ENCODE peak calls at places on chromosomes 1 and 21, in four cellular contexts. One of them, this sample, is unnamed.
A peak's percentile ranks its signal among the peaks of the same experiment; 100 is the strongest.

GRCh38 chr1:205965039-205965630 is 21.9 kb upstream of the SLC26A9 start:
- DNase-seq in neuronal stem cell: no peak
- DNase-seq in H9: no peak
- DNase-seq in IMR-90: no peak
- DNase-seq in this sample: no peak

GRCh38 chr1:199701731-199702130 is 325.8 kb upstream of the NR5A2 start:
- DNase-seq in H9: no peak
- DNase-seq in IMR-90: peak; percentile 14
- DNase-seq in neuronal stem cell: no peak
- DNase-seq in this sample: peak; percentile 5

GRCh38 chr1:228809621-228810313 is 74.5 kb downstream of the RHOU start:
- DNase-seq in IMR-90: no peak
- DNase-seq in neuronal stem cell: no peak
- DNase-seq in H9: peak; percentile 55
- DNase-seq in this sample: peak; percentile 98

GRCh38 chr1:24984800-24985552 is 54.9 kb upstream of the RUNX3 start:
- DNase-seq in IMR-90: no peak
- DNase-seq in neuronal stem cell: no peak
- DNase-seq in H9: no peak
- DNase-seq in this sample: no peak

GRCh38 chr21:37341254-37341960 is 25.2 kb upstream of the DYRK1A start:
- DNase-seq in H9: no peak
- DNase-seq in IMR-90: peak; percentile 10
- DNase-seq in neuronal stem cell: no peak
- DNase-seq in this sample: no peak

GRCh38 chr1:16017076-16017460 is 775 bp downstream of the HSPB7 start:
- DNase-seq in H9: no peak
- DNase-seq in neuronal stem cell: no peak
- DNase-seq in IMR-90: no peak
- DNase-seq in this sample: no peak

GRCh38 chr1:157377216-157377821 is 175.0 kb downstream of the FCRL5 start:
- DNase-seq in neuronal stem cell: peak; percentile 37
- DNase-seq in IMR-90: peak; percentile 6
- DNase-seq in H9: peak; percentile 81
- DNase-seq in this sample: peak; percentile 36

GRCh38 chr1:188365874-188366273 is 1537.1 kb downstream of the PLA2G4A start:
- DNase-seq in H9: no peak
- DNase-seq in neuronal stem cell: no peak
- DNase-seq in IMR-90: peak; percentile 5
- DNase-seq in this sample: no peak

GRCh38 chr1:116075981-116076380 is 35.2 kb upstream of the MAB21L3 start:
- DNase-seq in H9: no peak
- DNase-seq in IMR-90: no peak
- DNase-seq in neuronal stem cell: no peak
- DNase-seq in this sample: peak; percentile 61

GRCh38 chr1:248306103-248306502 is 2.9 kb upstream of the OR2T12 start:
- DNase-seq in neuronal stem cell: no peak
- DNase-seq in H9: no peak
- DNase-seq in IMR-90: no peak
- DNase-seq in this sample: no peak

GRCh38 chr1:216210081-216210480 is 213.2 kb downstream of the USH2A start:
- DNase-seq in H9: no peak
- DNase-seq in neuronal stem cell: no peak
- DNase-seq in IMR-90: peak; percentile 69
- DNase-seq in this sample: peak; percentile 37

GRCh38 chr1:203422116-203422515 is 53.5 kb upstream of the PRELP start:
- DNase-seq in IMR-90: no peak
- DNase-seq in H9: no peak
- DNase-seq in neuronal stem cell: no peak
- DNase-seq in this sample: no peak

GRCh38 chr1:239387304-239388231 is 1.2 kb downstream of the CHRM3 start:
- DNase-seq in IMR-90: no peak
- DNase-seq in neuronal stem cell: peak; percentile 30
- DNase-seq in H9: peak; percentile 50
- DNase-seq in this sample: peak; percentile 3

GRCh38 chr21:41289431-41289830 is 27.2 kb upstream of the FAM3B start:
- DNase-seq in neuronal stem cell: peak; percentile 12
- DNase-seq in IMR-90: peak; percentile 4
- DNase-seq in H9: peak; percentile 41
- DNase-seq in this sample: peak; percentile 35

GRCh38 chr1:157399984-157400382 is 152.3 kb downstream of the FCRL5 start:
- DNase-seq in H9: no peak
- DNase-seq in neuronal stem cell: no peak
- DNase-seq in IMR-90: no peak
- DNase-seq in this sample: no peak

GRCh38 chr1:16195518-16195905 is 16.9 kb downstream of the ARHGEF19 start:
- DNase-seq in H9: no peak
- DNase-seq in neuronal stem cell: no peak
- DNase-seq in IMR-90: no peak
- DNase-seq in this sample: no peak

GRCh38 chr1:212703991-212704564 is 4.4 kb upstream of the BATF3 start:
- DNase-seq in IMR-90: no peak
- DNase-seq in H9: no peak
- DNase-seq in neuronal stem cell: no peak
- DNase-seq in this sample: no peak

GRCh38 chr1:44534771-44535170 is 129.7 kb downstream of the RNF220 start:
- DNase-seq in neuronal stem cell: no peak
- DNase-seq in H9: no peak
- DNase-seq in IMR-90: no peak
- DNase-seq in this sample: no peak

GRCh38 chr1:44532567-44532944 is 127.5 kb downstream of the RNF220 start:
- DNase-seq in neuronal stem cell: no peak
- DNase-seq in H9: no peak
- DNase-seq in IMR-90: no peak
- DNase-seq in this sample: no peak

GRCh38 chr1:44536357-44536756 is 131.3 kb downstream of the RNF220 start:
- DNase-seq in H9: no peak
- DNase-seq in IMR-90: no peak
- DNase-seq in neuronal stem cell: no peak
- DNase-seq in this sample: no peak

GRCh38 chr1:44537961-44538360 is 132.9 kb downstream of the RNF220 start:
- DNase-seq in IMR-90: no peak
- DNase-seq in H9: no peak
- DNase-seq in neuronal stem cell: no peak
- DNase-seq in this sample: no peak

GRCh38 chr1:44537538-44537937 is 132.5 kb downstream of the RNF220 start:
- DNase-seq in neuronal stem cell: no peak
- DNase-seq in IMR-90: no peak
- DNase-seq in H9: no peak
- DNase-seq in this sample: no peak
- H2BK5ac ChIP-seq in neuronal stem cell: no peak overlapping the region
- H2BK5ac ChIP-seq in IMR-90: no peak overlapping the region
- H2BK5ac ChIP-seq in H9: no peak overlapping the region
- H2BK5ac ChIP-seq in this sample: no peak overlapping the region

DNA sequence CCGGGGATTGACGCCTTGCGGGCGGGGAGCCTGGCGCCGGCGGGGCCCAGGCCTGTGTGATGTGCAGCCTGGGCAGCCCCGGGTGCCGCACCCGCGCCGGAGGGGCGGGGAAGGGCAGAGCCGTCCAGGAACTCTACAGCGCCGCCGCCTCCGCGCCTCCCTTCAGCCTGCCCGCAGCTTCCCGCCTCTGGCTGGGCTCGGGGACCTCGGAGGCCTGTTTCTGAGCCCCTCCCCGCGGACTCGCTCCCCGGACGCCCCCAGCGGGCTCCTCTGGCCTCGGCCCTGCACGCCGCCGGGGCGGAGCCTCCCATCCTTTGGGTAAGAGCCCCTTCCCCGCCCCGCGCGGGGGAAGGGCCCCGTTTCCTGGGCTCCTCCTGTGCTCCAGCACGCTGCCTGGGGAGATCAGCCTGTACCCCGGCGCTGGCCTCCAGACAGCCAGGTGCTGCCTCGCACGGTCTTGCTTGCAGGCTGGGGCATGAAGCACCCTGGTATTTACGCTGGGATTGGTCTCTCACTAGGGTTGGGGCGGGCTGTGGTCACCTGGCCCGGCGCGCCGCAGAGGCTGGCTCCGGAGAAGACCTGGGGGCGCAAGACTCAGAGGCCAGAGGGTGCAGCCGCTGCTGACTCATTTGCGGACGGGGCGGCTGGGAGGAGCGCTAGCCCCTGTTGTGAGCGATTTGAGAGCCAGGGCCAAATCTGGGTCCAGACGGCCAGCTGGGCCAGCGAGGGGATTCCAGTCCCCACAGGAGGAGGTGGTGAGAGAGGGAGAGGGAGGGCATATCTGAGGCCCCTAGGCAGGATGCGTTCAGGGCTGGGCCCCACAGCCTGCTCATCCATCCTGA is 5.7 kb upstream of the ACOT11 start:
- DNase-seq in IMR-90: peak; percentile 50
- DNase-seq in H9: peak; percentile 88
- DNase-seq in neuronal stem cell: peak; percentile 72
- DNase-seq in this sample: peak; percentile 75
- H2BK5ac ChIP-seq in IMR-90: peak overlapping the region; percentile 46
- H2BK5ac ChIP-seq in H9: no peak overlapping the region
- H2BK5ac ChIP-seq in neuronal stem cell: no peak overlapping the region
- H2BK5ac ChIP-seq in this sample: peak overlapping the region; percentile 78

GRCh38 chr1:36324322-36324802 is 917 bp upstream of the EVA1B start:
- DNase-seq in H9: no peak
- DNase-seq in IMR-90: no peak
- DNase-seq in neuronal stem cell: no peak
- DNase-seq in this sample: no peak

GRCh38 chr1:36322085-36322785 is 1.2 kb downstream of the EVA1B start:
- DNase-seq in neuronal stem cell: no peak
- DNase-seq in H9: peak; percentile 58
- DNase-seq in IMR-90: no peak
- DNase-seq in this sample: no peak

GRCh38 chr1:36322786-36323635 is 434 bp downstream of the EVA1B start:
- DNase-seq in H9: peak; percentile 70
- DNase-seq in IMR-90: peak; percentile 59
- DNase-seq in neuronal stem cell: peak; percentile 33
- DNase-seq in this sample: peak; percentile 36

GRCh38 chr1:36321119-36321951 is 2.1 kb downstream of the EVA1B start:
- DNase-seq in neuronal stem cell: peak; percentile 61
- DNase-seq in H9: peak; percentile 97
- DNase-seq in IMR-90: peak; percentile 94
- DNase-seq in this sample: peak; percentile 99

GRCh38 chr1:36323636-36324321 is at the start of gene EVA1B:
- DNase-seq in H9: peak; percentile 89
- DNase-seq in IMR-90: peak; percentile 82
- DNase-seq in neuronal stem cell: peak; percentile 50
- DNase-seq in this sample: peak; percentile 81
- H2BK5ac ChIP-seq in H9: no peak within 1 kb of the TSS
- H2BK5ac ChIP-seq in IMR-90: peak within 1 kb of the TSS; percentile 91
- H2BK5ac ChIP-seq in neuronal stem cell: peak within 1 kb of the TSS; percentile 83
- H2BK5ac ChIP-seq in this sample: peak within 1 kb of the TSS; percentile 52

GRCh38 chr1:9126511-9126910 is 2.4 kb downstream of the GPR157 start:
- DNase-seq in neuronal stem cell: no peak
- DNase-seq in H9: no peak
- DNase-seq in IMR-90: no peak
- DNase-seq in this sample: peak; percentile 84

GRCh38 chr1:9128161-9128519 is 762 bp downstream of the GPR157 start:
- DNase-seq in H9: no peak
- DNase-seq in IMR-90: no peak
- DNase-seq in neuronal stem cell: no peak
- DNase-seq in this sample: peak; percentile 30

GRCh38 chr1:9129391-9130041 is 614 bp upstream of the GPR157 start:
- DNase-seq in IMR-90: no peak
- DNase-seq in neuronal stem cell: peak; percentile 86
- DNase-seq in H9: peak; percentile 94
- DNase-seq in this sample: peak; percentile 87

GRCh38 chr1:9127395-9128160 is 1.3 kb downstream of the GPR157 start:
- DNase-seq in neuronal stem cell: no peak
- DNase-seq in IMR-90: no peak
- DNase-seq in H9: no peak
- DNase-seq in this sample: peak; percentile 30

GRCh38 chr1:9128520-9129371 is at the start of gene GPR157:
- DNase-seq in neuronal stem cell: peak; percentile 83
- DNase-seq in H9: peak; percentile 90
- DNase-seq in IMR-90: peak; percentile 61
- DNase-seq in this sample: peak; percentile 78
- H2BK5ac ChIP-seq in neuronal stem cell: peak within 1 kb of the TSS; percentile 90
- H2BK5ac ChIP-seq in H9: no peak within 1 kb of the TSS
- H2BK5ac ChIP-seq in IMR-90: peak within 1 kb of the TSS; percentile 32
- H2BK5ac ChIP-seq in this sample: peak within 1 kb of the TSS; percentile 27

DNA sequence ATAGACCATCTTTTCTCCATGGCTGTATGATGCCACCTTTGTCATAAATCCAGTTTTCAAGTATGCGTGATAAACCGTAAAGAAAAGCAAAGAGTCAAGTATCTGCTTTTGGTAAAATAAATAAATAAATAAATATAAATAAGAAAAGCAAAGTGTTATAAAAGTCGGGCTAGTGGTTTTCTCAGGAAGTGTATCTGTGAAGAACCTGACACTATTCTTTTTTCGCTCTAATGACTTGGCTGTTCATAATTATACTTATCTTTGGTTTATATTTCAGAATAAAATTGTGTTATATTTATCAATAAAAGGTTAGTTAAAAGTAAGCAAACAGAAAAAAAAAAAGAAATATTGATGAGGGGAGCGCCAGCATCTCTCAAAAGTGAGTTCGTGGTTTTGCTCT is 594 bp upstream of the EXO5 start:
- DNase-seq in neuronal stem cell: no peak
- DNase-seq in H9: no peak
- DNase-seq in IMR-90: no peak
- DNase-seq in this sample: no peak
- H2BK5ac ChIP-seq in neuronal stem cell: no peak overlapping the region
- H2BK5ac ChIP-seq in H9: no peak overlapping the region
- H2BK5ac ChIP-seq in IMR-90: peak overlapping the region; percentile 61
- H2BK5ac ChIP-seq in this sample: no peak overlapping the region

GRCh38 chr1:3284691-3285090 is 169.8 kb upstream of the ARHGEF16 start:
- DNase-seq in neuronal stem cell: no peak
- DNase-seq in IMR-90: no peak
- DNase-seq in H9: no peak
- DNase-seq in this sample: no peak

GRCh38 chr1:3282656-3283430 is 171.6 kb upstream of the ARHGEF16 start:
- DNase-seq in IMR-90: no peak
- DNase-seq in neuronal stem cell: no peak
- DNase-seq in H9: no peak
- DNase-seq in this sample: no peak

GRCh38 chr1:3287656-3288160 is 166.8 kb upstream of the ARHGEF16 start:
- DNase-seq in IMR-90: no peak
- DNase-seq in neuronal stem cell: no peak
- DNase-seq in H9: no peak
- DNase-seq in this sample: no peak

GRCh38 chr1:3283849-3284248 is 170.6 kb upstream of the ARHGEF16 start:
- DNase-seq in H9: peak; percentile 73
- DNase-seq in IMR-90: no peak
- DNase-seq in neuronal stem cell: peak; percentile 37
- DNase-seq in this sample: no peak

DNA sequence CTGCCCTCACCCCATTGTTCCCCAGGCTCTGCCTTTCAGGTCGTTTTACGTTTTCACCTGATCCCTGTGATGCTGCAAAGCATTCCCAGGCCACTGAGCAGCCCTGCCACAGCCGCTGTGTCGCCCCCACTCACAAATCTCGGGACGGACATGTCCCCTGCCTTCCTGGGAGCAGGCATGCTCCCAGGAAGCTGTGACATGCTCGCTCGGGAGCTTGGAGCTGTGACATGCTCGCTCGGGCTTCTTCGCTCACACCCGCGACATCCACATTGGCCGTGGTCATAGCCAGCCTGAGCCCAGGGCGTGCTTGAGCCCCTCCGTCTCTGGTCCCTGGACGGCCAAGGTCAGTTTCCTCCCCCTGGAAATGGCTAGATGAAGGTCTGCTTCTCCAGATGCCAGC is 169.1 kb upstream of the ARHGEF16 start:
- DNase-seq in H9: no peak
- DNase-seq in neuronal stem cell: no peak
- DNase-seq in IMR-90: no peak
- DNase-seq in this sample: no peak
- H2BK5ac ChIP-seq in H9: no peak overlapping the region
- H2BK5ac ChIP-seq in neuronal stem cell: peak overlapping the region; percentile 49
- H2BK5ac ChIP-seq in IMR-90: no peak overlapping the region
- H2BK5ac ChIP-seq in this sample: no peak overlapping the region

GRCh38 chr1:161074676-161075368 is 5.1 kb upstream of the ARHGAP30 start:
- DNase-seq in neuronal stem cell: no peak
- DNase-seq in IMR-90: no peak
- DNase-seq in H9: no peak
- DNase-seq in this sample: peak; percentile 44
- H2BK5ac ChIP-seq in neuronal stem cell: peak overlapping the region; percentile 11
- H2BK5ac ChIP-seq in IMR-90: no peak overlapping the region
- H2BK5ac ChIP-seq in H9: no peak overlapping the region
- H2BK5ac ChIP-seq in this sample: peak overlapping the region; percentile 11

This sample was measured in trophoblast cell.